ENCODE peak calls at places on chromosomes 5 and 9, in eight cellular contexts. One of them, this sample, is unnamed.

GRCh38 chr5:179278546-179278945 is 66.7 kb downstream of the ADAMTS2 start:
- DNase-seq in cardiac fibroblast: no peak
- DNase-seq in neural progenitor cell: no peak
- DNase-seq in GM06990: no peak
- DNase-seq in nephron progenitor cell: no peak
- DNase-seq in AG10803: no peak
- DNase-seq in GM04504: no peak
- DNase-seq in substantia nigra: no peak
- DNase-seq in this sample: no peak

GRCh38 chr9:127418037-127418471 is 6.1 kb upstream of the ZNF79 start:
- DNase-seq in GM06990: no peak
- DNase-seq in AG10803: no peak
- DNase-seq in cardiac fibroblast: no peak
- DNase-seq in GM04504: no peak
- DNase-seq in nephron progenitor cell: peak
- DNase-seq in neural progenitor cell: peak
- DNase-seq in substantia nigra: peak
- DNase-seq in this sample: no peak

GRCh38 chr5:103582364-103582763 is 19.8 kb upstream of the NUDT12 start:
- DNase-seq in GM04504: peak
- DNase-seq in substantia nigra: no peak
- DNase-seq in GM06990: no peak
- DNase-seq in cardiac fibroblast: peak
- DNase-seq in nephron progenitor cell: peak
- DNase-seq in AG10803: peak
- DNase-seq in neural progenitor cell: peak
- DNase-seq in this sample: peak

GRCh38 chr9:84140535-84141101 is 160.0 kb downstream of the RMI1 start:
- DNase-seq in substantia nigra: no peak
- DNase-seq in cardiac fibroblast: no peak
- DNase-seq in nephron progenitor cell: peak
- DNase-seq in neural progenitor cell: peak
- DNase-seq in AG10803: no peak
- DNase-seq in GM04504: no peak
- DNase-seq in GM06990: peak
- DNase-seq in this sample: no peak

GRCh38 chr5:173290477-173291131 is 37.6 kb downstream of the STC2 start:
- DNase-seq in GM04504: no peak
- DNase-seq in neural progenitor cell: peak
- DNase-seq in AG10803: no peak
- DNase-seq in nephron progenitor cell: no peak
- DNase-seq in substantia nigra: no peak
- DNase-seq in GM06990: no peak
- DNase-seq in cardiac fibroblast: peak
- DNase-seq in this sample: peak

GRCh38 chr9:90175865-90176264 is 466.8 kb downstream of the DIRAS2 start:
- DNase-seq in GM04504: no peak
- DNase-seq in GM06990: no peak
- DNase-seq in cardiac fibroblast: no peak
- DNase-seq in neural progenitor cell: no peak
- DNase-seq in nephron progenitor cell: no peak
- DNase-seq in substantia nigra: no peak
- DNase-seq in AG10803: no peak
- DNase-seq in this sample: no peak

GRCh38 chr5:87851603-87852002 is 417.0 kb downstream of the TMEM161B start:
- DNase-seq in GM04504: no peak
- DNase-seq in AG10803: no peak
- DNase-seq in substantia nigra: no peak
- DNase-seq in neural progenitor cell: no peak
- DNase-seq in cardiac fibroblast: no peak
- DNase-seq in nephron progenitor cell: no peak
- DNase-seq in GM06990: no peak
- DNase-seq in this sample: no peak

GRCh38 chr5:140221697-140222223 is 46.8 kb downstream of the CYSTM1 start:
- DNase-seq in substantia nigra: no peak
- DNase-seq in AG10803: peak
- DNase-seq in nephron progenitor cell: no peak
- DNase-seq in GM04504: no peak
- DNase-seq in cardiac fibroblast: peak
- DNase-seq in GM06990: no peak
- DNase-seq in neural progenitor cell: no peak
- DNase-seq in this sample: no peak

GRCh38 chr5:67299317-67299716 is 102.7 kb upstream of the CD180 start:
- DNase-seq in substantia nigra: no peak
- DNase-seq in nephron progenitor cell: no peak
- DNase-seq in AG10803: peak
- DNase-seq in GM06990: no peak
- DNase-seq in GM04504: peak
- DNase-seq in neural progenitor cell: no peak
- DNase-seq in cardiac fibroblast: no peak
- DNase-seq in this sample: no peak

GRCh38 chr9:3922846-3923245 is 377.0 kb downstream of the GLIS3 start:
- DNase-seq in substantia nigra: no peak
- DNase-seq in GM06990: no peak
- DNase-seq in AG10803: no peak
- DNase-seq in neural progenitor cell: no peak
- DNase-seq in nephron progenitor cell: no peak
- DNase-seq in cardiac fibroblast: no peak
- DNase-seq in GM04504: no peak
- DNase-seq in this sample: no peak

GRCh38 chr5:174736351-174736721 is 12.0 kb downstream of the MSX2 start:
- DNase-seq in neural progenitor cell: no peak
- DNase-seq in AG10803: peak
- DNase-seq in GM06990: no peak
- DNase-seq in substantia nigra: no peak
- DNase-seq in nephron progenitor cell: peak
- DNase-seq in cardiac fibroblast: peak
- DNase-seq in GM04504: no peak
- DNase-seq in this sample: no peak

GRCh38 chr9:133103987-133104505 is 17.0 kb downstream of the RALGDS start:
- DNase-seq in nephron progenitor cell: no peak
- DNase-seq in substantia nigra: no peak
- DNase-seq in GM06990: no peak
- DNase-seq in GM04504: no peak
- DNase-seq in neural progenitor cell: no peak
- DNase-seq in cardiac fibroblast: no peak
- DNase-seq in AG10803: no peak
- DNase-seq in this sample: no peak

GRCh38 chr5:14870347-14871083 is 1.1 kb downstream of the ANKH start:
- DNase-seq in GM04504: no peak
- DNase-seq in nephron progenitor cell: no peak
- DNase-seq in cardiac fibroblast: no peak
- DNase-seq in GM06990: peak
- DNase-seq in AG10803: no peak
- DNase-seq in substantia nigra: peak
- DNase-seq in neural progenitor cell: peak
- DNase-seq in this sample: no peak

GRCh38 chr9:16266648-16267276 is 603.7 kb downstream of the BNC2 start:
- DNase-seq in substantia nigra: no peak
- DNase-seq in neural progenitor cell: peak
- DNase-seq in nephron progenitor cell: no peak
- DNase-seq in GM04504: no peak
- DNase-seq in AG10803: no peak
- DNase-seq in cardiac fibroblast: peak
- DNase-seq in GM06990: no peak
- DNase-seq in this sample: no peak

This sample was measured in frontal cortex.